ENCODE peak calls at places on chromosomes 7 and 10, in ten cellular contexts. X is H1, L is suprapubic skin, A is A549, E is HepG2, S is GM12878, O is upper lobe of left lung, H is stomach, R is K562, V is SK-N-SH. D is an unnamed sample.

GRCh38 chr7:157090485-157091165 is 48.1 kb upstream of the UBE3C start:
- DNase-seq in X (no peak), S (no peak), R (no peak), E (no peak), L (no peak), O (no peak), A (no peak), V (no peak), H (no peak), D (no peak)

GRCh38 chr10:114311496-114312195 is 72.6 kb downstream of the VWA2 start:
- DNase-seq in X (no peak), L (peak; percentile 40), E (no peak), V (no peak), S (no peak), O (no peak), A (no peak), H (no peak), R (no peak), D (no peak)

GRCh38 chr10:47094636-47095035 is 183.4 kb downstream of the PTPN20 start:
- DNase-seq in E (no peak), L (no peak), A (no peak), R (no peak), H (no peak), S (no peak), X (no peak), O (no peak), V (no peak), D (no peak)

GRCh38 chr7:12584940-12585339 is 14.4 kb downstream of the SCIN start:
- DNase-seq in H (no peak), A (no peak), X (no peak), S (peak; percentile 46), L (no peak), E (no peak), V (no peak), O (no peak), R (no peak), D (no peak)

GRCh38 chr10:119652361-119652760 is 1.2 kb downstream of the BAG3 start:
- DNase-seq in L (no peak), E (peak; percentile 35), H (no peak), R (no peak), A (peak; percentile 71), V (no peak), S (no peak), X (no peak), O (no peak), D (no peak)

GRCh38 chr10:14356921-14357320 is 26.2 kb upstream of the FRMD4A start:
- DNase-seq in O (no peak), X (no peak), R (no peak), A (no peak), L (no peak), S (no peak), H (no peak), V (no peak), E (no peak), D (no peak)

GRCh38 chr10:116256749-116257259 is 16.2 kb downstream of the GFRA1 start:
- DNase-seq in E (no peak), H (no peak), X (no peak), L (no peak), V (no peak), A (no peak), S (no peak), R (no peak), O (no peak), D (no peak)

GRCh38 chr10:100163704-100164621 is 21.9 kb downstream of the ERLIN1 start:
- DNase-seq in O (no peak), L (no peak), V (no peak), R (no peak), S (no peak), E (peak; percentile 39), H (no peak), X (no peak), A (no peak), D (no peak)

GRCh38 chr10:131574363-131574706 is 262.8 kb upstream of the TCERG1L start:
- DNase-seq in R (no peak), L (no peak), E (no peak), V (no peak), A (no peak), O (no peak), H (peak; percentile 14), X (no peak), S (no peak), D (no peak)

GRCh38 chr10:117460846-117461765 is 81.4 kb upstream of the EMX2 start:
- DNase-seq in X (no peak), E (no peak), V (no peak), O (no peak), L (no peak), A (no peak), R (no peak), H (no peak), S (no peak), D (no peak)

GRCh38 chr7:16564909-16565426 is 38.3 kb downstream of the LRRC72 start:
- DNase-seq in H (no peak), S (peak; percentile 8), L (no peak), X (no peak), V (peak; percentile 61), E (peak; percentile 38), R (peak; percentile 47), A (peak; percentile 59), O (no peak), D (no peak)

GRCh38 chr7:99041526-99041925 is 102.4 kb downstream of the SMURF1 start:
- DNase-seq in A (no peak), O (no peak), V (no peak), R (no peak), H (no peak), S (no peak), E (peak; percentile 8), X (no peak), L (no peak), D (no peak)

DNA sequence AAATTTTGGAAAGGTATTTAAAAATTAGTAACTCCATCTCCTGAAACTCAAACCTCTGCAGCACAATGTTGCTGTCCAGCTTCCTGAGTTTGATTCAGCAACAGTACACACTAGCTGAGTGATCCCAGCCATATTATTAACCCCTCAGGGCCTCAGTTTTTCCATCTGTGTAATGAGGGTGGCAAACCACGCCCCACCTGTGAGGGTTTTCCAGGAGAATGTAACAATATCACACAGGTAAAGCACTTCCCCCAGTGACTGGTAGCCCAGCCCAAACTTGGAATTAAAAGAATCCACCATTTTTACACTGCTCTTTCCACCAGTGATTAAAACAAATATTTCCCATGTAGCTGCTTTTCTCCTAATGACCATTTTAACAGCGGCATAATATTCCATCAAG is 122.4 kb downstream of the SORBS1 start:
- DNase-seq in V (no peak), E (no peak), X (no peak), L (no peak), H (no peak), O (no peak), S (no peak), R (no peak), A (no peak), D (no peak)
- H3K4me1 ChIP-seq in V (no peaks in the 10 kb centered on the region), E (peaks cover 32% of the 10 kb centered on the region), X (no peaks in the 10 kb centered on the region), L (no peaks in the 10 kb centered on the region), H (peaks cover 7% of the 10 kb centered on the region), O (peaks cover 13% of the 10 kb centered on the region), S (peaks cover 9% of the 10 kb centered on the region), R (peaks cover 3% of the 10 kb centered on the region), A (no peaks in the 10 kb centered on the region), D (no peaks in the 10 kb centered on the region)

DNA sequence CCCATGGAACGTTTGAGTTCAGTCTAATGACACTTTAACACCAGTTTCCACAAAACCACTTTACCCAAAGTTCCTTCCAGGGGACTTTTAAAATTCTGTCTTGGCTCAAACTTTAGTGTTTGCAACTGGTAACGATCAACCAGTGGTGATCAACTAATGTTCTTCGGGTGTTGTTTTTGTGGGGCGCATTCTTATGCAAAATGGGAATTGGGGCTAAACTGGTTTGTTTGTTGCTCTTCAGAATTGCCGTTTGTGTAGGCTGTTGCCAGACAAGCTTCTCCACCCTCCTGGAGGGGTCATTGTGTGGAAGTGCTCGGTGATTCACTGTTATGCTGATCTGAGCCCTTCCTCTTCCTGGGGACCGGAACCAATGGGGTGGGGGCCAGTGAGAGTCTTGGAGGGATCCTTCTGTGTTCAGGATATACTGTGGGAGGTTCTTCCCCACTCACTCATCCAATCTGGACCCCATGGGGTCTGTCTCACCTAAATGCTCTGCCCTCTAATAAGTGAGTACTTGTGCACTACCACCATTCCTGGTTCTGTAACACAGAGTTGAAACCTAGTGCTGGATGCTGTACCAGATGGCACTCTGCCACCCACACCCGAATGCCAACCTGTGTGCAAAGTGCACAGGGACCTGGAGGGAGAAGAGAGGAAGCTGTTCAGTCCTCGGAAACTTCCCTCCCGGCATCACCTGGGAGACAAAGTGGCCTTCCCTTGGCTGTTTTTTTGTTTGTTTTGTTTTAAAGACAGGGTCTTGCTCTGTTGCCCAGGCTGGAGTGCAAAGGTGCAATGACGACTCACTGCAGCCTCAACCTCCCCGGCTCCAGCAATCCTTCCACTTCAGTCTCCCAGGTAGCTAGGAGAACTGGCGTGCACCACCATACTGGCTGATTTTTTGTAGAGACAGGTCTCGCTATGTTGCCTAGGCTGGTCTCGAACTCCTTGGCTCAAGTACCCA is 2.1 kb downstream of the NFE2L3 start:
- DNase-seq in S (no peak), V (no peak), R (peak; percentile 37), H (peak; percentile 77), A (no peak), E (no peak), O (peak; percentile 36), L (no peak), X (peak; percentile 83), D (no peak)
- H3K4me3 ChIP-seq in S (peak overlapping the region; percentile 72), V (no peak overlapping the region), R (peak overlapping the region; percentile 75), H (no peak overlapping the region), A (no peak overlapping the region), E (peak overlapping the region; percentile 72), O (no peak overlapping the region), L (peak overlapping the region; percentile 75), X (peak overlapping the region; percentile 95), D (no peak overlapping the region)

DNA sequence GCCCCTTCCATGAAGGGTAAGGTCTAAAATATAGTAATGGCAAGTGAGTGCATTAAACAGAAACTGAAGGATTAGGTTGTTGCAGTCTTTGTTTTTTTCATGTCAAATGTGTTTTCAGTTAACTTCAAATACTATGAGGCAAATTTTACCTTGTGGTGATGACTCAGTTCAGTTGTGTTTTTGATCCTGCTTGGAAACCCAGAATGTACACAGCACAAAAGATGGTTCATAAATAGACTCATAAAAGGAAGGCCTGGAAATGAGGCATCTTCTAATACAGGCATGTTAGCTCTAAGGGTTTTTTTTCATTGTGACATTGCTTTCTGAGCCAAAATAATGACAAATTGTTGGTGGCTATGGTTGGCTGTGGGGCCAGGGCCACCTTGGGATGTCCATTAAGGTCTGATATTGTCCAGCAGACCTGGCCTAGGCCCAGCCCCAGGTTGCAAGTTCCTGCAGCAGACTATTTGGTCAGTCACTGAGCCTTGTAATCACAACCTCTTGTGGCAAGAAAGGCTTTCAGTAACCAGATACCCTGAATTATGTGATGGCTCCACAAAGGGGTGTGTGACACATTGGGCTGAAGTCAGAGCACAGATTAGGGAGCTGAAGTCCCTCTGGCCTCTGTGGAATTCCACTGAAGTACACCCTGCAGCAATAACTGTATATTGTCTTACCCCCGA is 69.0 kb upstream of the SAMD8 start:
- DNase-seq in V (no peak), A (no peak), X (no peak), O (peak; percentile 8), E (no peak), R (no peak), S (no peak), L (no peak), H (no peak), D (no peak)
- TF ChIP-seq EP300 in V (no peak), A (no peak), X (no peak), O (no peak), E (no peak), R (no peak), S (no peak), L (no peak), H (no peak), D (no peak)

DNA sequence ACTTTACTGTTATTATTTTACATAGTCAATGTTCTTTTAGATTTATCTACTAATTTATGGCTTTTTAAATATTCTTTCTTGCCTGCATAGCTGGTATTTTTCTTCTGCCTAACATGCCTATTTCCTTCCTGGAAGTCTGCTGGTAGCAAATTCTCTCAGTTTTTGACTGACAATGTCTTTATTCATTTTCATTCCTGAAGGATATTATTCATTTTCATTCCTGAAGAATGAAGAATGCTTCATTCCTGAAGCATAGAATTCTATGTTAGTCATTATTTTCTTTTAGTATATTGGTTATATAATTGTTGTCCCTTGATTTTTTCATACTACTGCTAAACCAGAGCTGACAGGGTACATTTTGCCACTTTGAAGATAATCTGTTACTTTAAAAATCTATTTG is 41.8 kb downstream of the TMEM168 start:
- DNase-seq in S (no peak), X (no peak), H (no peak), O (no peak), E (no peak), V (no peak), R (no peak), L (no peak), A (no peak), D (no peak)
- H3K4me1 ChIP-seq in S (no peaks in the 10 kb centered on the region), X (no peaks in the 10 kb centered on the region), H (no peaks in the 10 kb centered on the region), O (no peaks in the 10 kb centered on the region), E (no peaks in the 10 kb centered on the region), V (no peaks in the 10 kb centered on the region), R (no peaks in the 10 kb centered on the region), L (peaks cover 2% of the 10 kb centered on the region), A (no peaks in the 10 kb centered on the region), D (no peaks in the 10 kb centered on the region)

D was measured in ovary.